ENCODE peak calls at places on chromosomes 12 and 14, in six cellular contexts. C is iris pigment epithelial cell, V is RWPE1, D is Ammon's horn, T is B cell, M is AG20443. U is an unnamed sample.
A peak's percentile ranks its signal among the peaks of the same experiment; 100 is the strongest.

GRCh38 chr14:100135784-100136183 is 23.7 kb downstream of the DEGS2 start:
- DNase-seq in C (no peak), V (no peak), D (no peak), T (no peak), M (no peak), U (no peak)

GRCh38 chr14:100664841-100665425 is 61.8 kb upstream of the DLK1 start:
- DNase-seq in C (peak; percentile 55), V (no peak), D (no peak), T (no peak), M (peak; percentile 67), U (no peak)

GRCh38 chr12:107296681-107297086 is 203.3 kb upstream of the CRY1 start:
- DNase-seq in C (peak; percentile 63), V (peak; percentile 88), D (no peak), T (no peak), M (no peak), U (no peak)

GRCh38 chr12:111766608-111767361 is at the start of gene ALDH2:
- DNase-seq in C (no peak), V (peak; percentile 75), D (peak; percentile 88), T (peak; percentile 73), M (peak; percentile 80), U (peak; percentile 57)

GRCh38 chr12:123050331-123050809 is 69.9 kb downstream of the ARL6IP4 start:
- DNase-seq in C (peak; percentile 79), V (peak; percentile 30), D (no peak), T (no peak), M (peak; percentile 62), U (no peak)

GRCh38 chr12:93127107-93127560 is 198.0 kb upstream of the EEA1 start:
- DNase-seq in C (peak; percentile 56), V (no peak), D (no peak), T (no peak), M (no peak), U (no peak)

GRCh38 chr14:105124837-105125222 is 43.7 kb downstream of the JAG2 start:
- DNase-seq in C (no peak), V (no peak), D (no peak), T (no peak), M (no peak), U (no peak)

GRCh38 chr12:101671157-101671791 is 26.2 kb upstream of the CHPT1 start:
- DNase-seq in C (peak; percentile 3), V (no peak), D (peak; percentile 62), T (peak; percentile 58), M (no peak), U (peak; percentile 24)

GRCh38 chr12:7497661-7498060 is 5.9 kb downstream of the CD163 start:
- DNase-seq in C (no peak), V (no peak), D (no peak), T (no peak), M (peak; percentile 28), U (no peak)

GRCh38 chr12:114904254-114905003 is 220.5 kb upstream of the TBX3 start:
- DNase-seq in C (peak; percentile 63), V (no peak), D (no peak), T (no peak), M (peak; percentile 40), U (no peak)

GRCh38 chr12:96907681-96908163 is 665 bp downstream of the NEDD1 start:
- DNase-seq in C (peak; percentile 41), V (peak; percentile 20), D (peak; percentile 24), T (peak; percentile 22), M (peak; percentile 53), U (peak; percentile 32)

GRCh38 chr12:13347241-13348043 is 150.9 kb downstream of the EMP1 start:
- DNase-seq in C (peak; percentile 63), V (peak; percentile 21), D (peak; percentile 86), T (no peak), M (peak; percentile 80), U (no peak)

GRCh38 chr12:114869091-114869834 is 185.3 kb upstream of the TBX3 start:
- DNase-seq in C (peak; percentile 34), V (no peak), D (no peak), T (no peak), M (peak; percentile 77), U (no peak)

GRCh38 chr12:85448548-85449139 is 168.6 kb downstream of the ALX1 start:
- DNase-seq in C (peak; percentile 26), V (no peak), D (no peak), T (no peak), M (no peak), U (no peak)

GRCh38 chr14:102499401-102500189 is 10.0 kb downstream of the ANKRD9 start:
- DNase-seq in C (no peak), V (no peak), D (no peak), T (peak; percentile 11), M (no peak), U (no peak)

GRCh38 chr12:115998789-115999478 is 278.6 kb downstream of the MED13L start:
- DNase-seq in C (peak; percentile 8), V (no peak), D (no peak), T (no peak), M (no peak), U (no peak)

GRCh38 chr14:104358528-104359300 is 220.3 kb downstream of the KIF26A start:
- DNase-seq in C (no peak), V (no peak), D (no peak), T (no peak), M (no peak), U (no peak)

GRCh38 chr14:51650721-51651387 is 856 bp upstream of the FRMD6 start:
- DNase-seq in C (no peak), V (no peak), D (peak; percentile 18), T (no peak), M (no peak), U (no peak)

GRCh38 chr12:132276066-132276719 is 53.2 kb downstream of the GALNT9 start:
- DNase-seq in C (no peak), V (no peak), D (no peak), T (no peak), M (no peak), U (no peak)

GRCh38 chr12:111186347-111186746 is 182.5 kb downstream of the PHETA1 start:
- DNase-seq in C (no peak), V (no peak), D (no peak), T (no peak), M (no peak), U (no peak)

GRCh38 chr14:42806909-42807315 is 1200.2 kb downstream of the LRFN5 start:
- DNase-seq in C (peak; percentile 96), V (no peak), D (no peak), T (no peak), M (no peak), U (no peak)

GRCh38 chr14:32100175-32100574 is 23.1 kb downstream of the ARHGAP5 start:
- DNase-seq in C (no peak), V (no peak), D (no peak), T (no peak), M (no peak), U (no peak)

GRCh38 chr14:102759416-102759815 is 17.8 kb upstream of the TRAF3 start:
- DNase-seq in C (no peak), V (no peak), D (no peak), T (no peak), M (no peak), U (no peak)

GRCh38 chr14:79056879-79057278 is 886.7 kb downstream of the NRXN3 start:
- DNase-seq in C (peak; percentile 82), V (no peak), D (no peak), T (no peak), M (no peak), U (no peak)

GRCh38 chr12:78179346-78179745 is 348.7 kb downstream of the NAV3 start:
- DNase-seq in C (no peak), V (no peak), D (no peak), T (no peak), M (no peak), U (no peak)

GRCh38 chr14:101593411-101594181 is 32.3 kb downstream of the DIO3 start:
- DNase-seq in C (no peak), V (no peak), D (no peak), T (peak; percentile 10), M (peak; percentile 9), U (peak; percentile 12)

GRCh38 chr14:68113328-68113930 is 293.9 kb downstream of the RAD51B start:
- DNase-seq in C (no peak), V (no peak), D (no peak), T (no peak), M (no peak), U (no peak)

GRCh38 chr14:94601961-94602391 is 10.2 kb upstream of the SERPINA3 start:
- DNase-seq in C (peak; percentile 92), V (peak; percentile 74), D (peak; percentile 62), T (no peak), M (peak; percentile 90), U (no peak)

U was measured in GM13976.